ENCODE peak calls at places on chromosomes 4 and X, in seven cellular contexts. One of them, this sample, is unnamed.
A peak's percentile ranks its signal among the peaks of the same experiment; 100 is the strongest.

GRCh38 chr4:6925357-6925836 is 15.8 kb downstream of the TBC1D14 start:
- DNase-seq in CD8-positive, alpha-beta T cell: no peak
- DNase-seq in naive thymus-derived CD4-positive, alpha-beta T cell: no peak
- DNase-seq in neuronal stem cell: no peak
- DNase-seq in heart left ventricle: no peak
- DNase-seq in uterus: no peak
- DNase-seq in right lobe of liver: no peak
- DNase-seq in this sample: no peak

GRCh38 chrX:103817502-103817901 is 14.6 kb downstream of the RAB9B start:
- DNase-seq in CD8-positive, alpha-beta T cell: no peak
- DNase-seq in naive thymus-derived CD4-positive, alpha-beta T cell: peak; percentile 51
- DNase-seq in neuronal stem cell: peak; percentile 52
- DNase-seq in heart left ventricle: no peak
- DNase-seq in uterus: peak; percentile 17
- DNase-seq in right lobe of liver: no peak
- DNase-seq in this sample: no peak

GRCh38 chr4:179867300-179867878 is 2375.8 kb upstream of the TENM3 start:
- DNase-seq in CD8-positive, alpha-beta T cell: no peak
- DNase-seq in naive thymus-derived CD4-positive, alpha-beta T cell: no peak
- DNase-seq in neuronal stem cell: peak; percentile 64
- DNase-seq in heart left ventricle: no peak
- DNase-seq in uterus: no peak
- DNase-seq in right lobe of liver: peak; percentile 57
- DNase-seq in this sample: peak; percentile 11

GRCh38 chr4:157314906-157315305 is 94.4 kb downstream of the GRIA2 start:
- DNase-seq in CD8-positive, alpha-beta T cell: no peak
- DNase-seq in naive thymus-derived CD4-positive, alpha-beta T cell: no peak
- DNase-seq in neuronal stem cell: no peak
- DNase-seq in heart left ventricle: no peak
- DNase-seq in uterus: no peak
- DNase-seq in right lobe of liver: no peak
- DNase-seq in this sample: no peak

GRCh38 chr4:145014365-145014764 is 83.6 kb downstream of the ANAPC10 start:
- DNase-seq in CD8-positive, alpha-beta T cell: no peak
- DNase-seq in naive thymus-derived CD4-positive, alpha-beta T cell: no peak
- DNase-seq in neuronal stem cell: no peak
- DNase-seq in heart left ventricle: no peak
- DNase-seq in uterus: no peak
- DNase-seq in right lobe of liver: no peak
- DNase-seq in this sample: no peak

GRCh38 chrX:153533041-153533565 is 15.7 kb downstream of the ATP2B3 start:
- DNase-seq in CD8-positive, alpha-beta T cell: no peak
- DNase-seq in naive thymus-derived CD4-positive, alpha-beta T cell: no peak
- DNase-seq in neuronal stem cell: no peak
- DNase-seq in heart left ventricle: no peak
- DNase-seq in uterus: no peak
- DNase-seq in right lobe of liver: no peak
- DNase-seq in this sample: no peak

GRCh38 chr4:116020141-116020722 is 906.8 kb upstream of the NDST4 start:
- DNase-seq in CD8-positive, alpha-beta T cell: no peak
- DNase-seq in naive thymus-derived CD4-positive, alpha-beta T cell: no peak
- DNase-seq in neuronal stem cell: no peak
- DNase-seq in heart left ventricle: no peak
- DNase-seq in uterus: no peak
- DNase-seq in right lobe of liver: no peak
- DNase-seq in this sample: no peak

GRCh38 chr4:153962311-153963039 is 173.6 kb upstream of the SFRP2 start:
- DNase-seq in CD8-positive, alpha-beta T cell: no peak
- DNase-seq in naive thymus-derived CD4-positive, alpha-beta T cell: no peak
- DNase-seq in neuronal stem cell: no peak
- DNase-seq in heart left ventricle: no peak
- DNase-seq in uterus: no peak
- DNase-seq in right lobe of liver: no peak
- DNase-seq in this sample: no peak

GRCh38 chrX:49227726-49228125 is 5.4 kb downstream of the CACNA1F start:
- DNase-seq in CD8-positive, alpha-beta T cell: no peak
- DNase-seq in naive thymus-derived CD4-positive, alpha-beta T cell: no peak
- DNase-seq in neuronal stem cell: no peak
- DNase-seq in heart left ventricle: no peak
- DNase-seq in uterus: no peak
- DNase-seq in right lobe of liver: no peak
- DNase-seq in this sample: no peak

GRCh38 chr4:36794716-36795115 is 449.8 kb upstream of the NWD2 start:
- DNase-seq in CD8-positive, alpha-beta T cell: no peak
- DNase-seq in naive thymus-derived CD4-positive, alpha-beta T cell: no peak
- DNase-seq in neuronal stem cell: no peak
- DNase-seq in heart left ventricle: no peak
- DNase-seq in uterus: no peak
- DNase-seq in right lobe of liver: no peak
- DNase-seq in this sample: no peak

GRCh38 chr4:180827610-180828009 is 1415.6 kb upstream of the TENM3 start:
- DNase-seq in CD8-positive, alpha-beta T cell: no peak
- DNase-seq in naive thymus-derived CD4-positive, alpha-beta T cell: no peak
- DNase-seq in neuronal stem cell: no peak
- DNase-seq in heart left ventricle: no peak
- DNase-seq in uterus: no peak
- DNase-seq in right lobe of liver: no peak
- DNase-seq in this sample: no peak

GRCh38 chrX:10254746-10255145 is 98.0 kb downstream of the CLCN4 start:
- DNase-seq in CD8-positive, alpha-beta T cell: no peak
- DNase-seq in naive thymus-derived CD4-positive, alpha-beta T cell: no peak
- DNase-seq in neuronal stem cell: no peak
- DNase-seq in heart left ventricle: no peak
- DNase-seq in uterus: no peak
- DNase-seq in right lobe of liver: no peak
- DNase-seq in this sample: no peak

GRCh38 chrX:151970661-151971060 is 3.8 kb downstream of the GABRE start:
- DNase-seq in CD8-positive, alpha-beta T cell: no peak
- DNase-seq in naive thymus-derived CD4-positive, alpha-beta T cell: no peak
- DNase-seq in neuronal stem cell: no peak
- DNase-seq in heart left ventricle: peak; percentile 69
- DNase-seq in uterus: peak; percentile 69
- DNase-seq in right lobe of liver: peak; percentile 72
- DNase-seq in this sample: no peak

GRCh38 chrX:29542147-29542546 is 673.2 kb upstream of the MAGEB2 start:
- DNase-seq in CD8-positive, alpha-beta T cell: no peak
- DNase-seq in naive thymus-derived CD4-positive, alpha-beta T cell: no peak
- DNase-seq in neuronal stem cell: no peak
- DNase-seq in heart left ventricle: no peak
- DNase-seq in uterus: no peak
- DNase-seq in right lobe of liver: no peak
- DNase-seq in this sample: no peak

GRCh38 chr4:13990596-13991589 is 363.4 kb upstream of the BOD1L1 start:
- DNase-seq in CD8-positive, alpha-beta T cell: no peak
- DNase-seq in naive thymus-derived CD4-positive, alpha-beta T cell: no peak
- DNase-seq in neuronal stem cell: no peak
- DNase-seq in heart left ventricle: no peak
- DNase-seq in uterus: no peak
- DNase-seq in right lobe of liver: peak; percentile 78
- DNase-seq in this sample: no peak

GRCh38 chr4:38310446-38311043 is 350.3 kb downstream of the PTTG2 start:
- DNase-seq in CD8-positive, alpha-beta T cell: peak; percentile 75
- DNase-seq in naive thymus-derived CD4-positive, alpha-beta T cell: peak; percentile 83
- DNase-seq in neuronal stem cell: no peak
- DNase-seq in heart left ventricle: no peak
- DNase-seq in uterus: no peak
- DNase-seq in right lobe of liver: no peak
- DNase-seq in this sample: no peak

GRCh38 chr4:89036535-89036934 is 20.4 kb downstream of the FAM13A start:
- DNase-seq in CD8-positive, alpha-beta T cell: no peak
- DNase-seq in naive thymus-derived CD4-positive, alpha-beta T cell: no peak
- DNase-seq in neuronal stem cell: no peak
- DNase-seq in heart left ventricle: no peak
- DNase-seq in uterus: no peak
- DNase-seq in right lobe of liver: no peak
- DNase-seq in this sample: no peak

GRCh38 chr4:110808371-110808878 is 185.5 kb upstream of the PITX2 start:
- DNase-seq in CD8-positive, alpha-beta T cell: no peak
- DNase-seq in naive thymus-derived CD4-positive, alpha-beta T cell: no peak
- DNase-seq in neuronal stem cell: no peak
- DNase-seq in heart left ventricle: no peak
- DNase-seq in uterus: no peak
- DNase-seq in right lobe of liver: no peak
- DNase-seq in this sample: no peak

GRCh38 chr4:53150631-53151488 is 215.0 kb downstream of the SCFD2 start:
- DNase-seq in CD8-positive, alpha-beta T cell: no peak
- DNase-seq in naive thymus-derived CD4-positive, alpha-beta T cell: no peak
- DNase-seq in neuronal stem cell: no peak
- DNase-seq in heart left ventricle: no peak
- DNase-seq in uterus: no peak
- DNase-seq in right lobe of liver: no peak
- DNase-seq in this sample: no peak

GRCh38 chr4:105474110-105474518 is 252 bp upstream of the PPA2 start:
- DNase-seq in CD8-positive, alpha-beta T cell: no peak
- DNase-seq in naive thymus-derived CD4-positive, alpha-beta T cell: no peak
- DNase-seq in neuronal stem cell: no peak
- DNase-seq in heart left ventricle: peak; percentile 94
- DNase-seq in uterus: peak; percentile 74
- DNase-seq in right lobe of liver: peak; percentile 93
- DNase-seq in this sample: no peak

DNA sequence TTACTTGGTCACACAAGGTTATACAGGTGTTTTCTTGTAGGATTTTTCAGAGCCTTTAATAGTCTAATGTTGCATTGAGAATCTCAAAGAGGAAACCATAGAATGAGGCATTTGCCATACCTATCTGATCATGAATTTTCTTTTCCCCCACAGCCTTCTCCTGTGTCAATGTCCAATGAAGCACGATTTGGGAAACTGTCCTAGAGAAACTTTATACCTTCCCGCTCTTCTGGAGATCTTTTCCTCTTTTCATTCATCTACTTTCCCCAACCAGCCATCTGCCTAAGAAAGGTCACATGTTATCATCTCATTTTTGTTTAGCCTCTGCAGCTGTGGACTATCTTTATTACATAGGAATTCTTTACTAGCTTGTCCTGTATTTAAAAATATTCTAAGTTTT is 19.9 kb downstream of the VSIG4 start:
- DNase-seq in CD8-positive, alpha-beta T cell: no peak
- DNase-seq in naive thymus-derived CD4-positive, alpha-beta T cell: no peak
- DNase-seq in neuronal stem cell: no peak
- DNase-seq in heart left ventricle: no peak
- DNase-seq in uterus: no peak
- DNase-seq in right lobe of liver: no peak
- DNase-seq in this sample: no peak
- H3K27ac ChIP-seq in CD8-positive, alpha-beta T cell: no peak overlapping the region
- H3K27ac ChIP-seq in naive thymus-derived CD4-positive, alpha-beta T cell: no peak overlapping the region
- H3K27ac ChIP-seq in neuronal stem cell: no peak overlapping the region
- H3K27ac ChIP-seq in heart left ventricle: no peak overlapping the region
- H3K27ac ChIP-seq in uterus: no peak overlapping the region
- H3K27ac ChIP-seq in right lobe of liver: no peak overlapping the region
- H3K27ac ChIP-seq in this sample: no peak overlapping the region

GRCh38 chr4:87356832-87357526 is 34.0 kb downstream of the HSD17B11 start:
- DNase-seq in CD8-positive, alpha-beta T cell: no peak
- DNase-seq in naive thymus-derived CD4-positive, alpha-beta T cell: no peak
- DNase-seq in neuronal stem cell: no peak
- DNase-seq in heart left ventricle: no peak
- DNase-seq in uterus: no peak
- DNase-seq in right lobe of liver: no peak
- DNase-seq in this sample: no peak

GRCh38 chr4:87359258-87359657 is 31.7 kb downstream of the HSD17B11 start:
- DNase-seq in CD8-positive, alpha-beta T cell: no peak
- DNase-seq in naive thymus-derived CD4-positive, alpha-beta T cell: no peak
- DNase-seq in neuronal stem cell: no peak
- DNase-seq in heart left ventricle: no peak
- DNase-seq in uterus: no peak
- DNase-seq in right lobe of liver: no peak
- DNase-seq in this sample: no peak

GRCh38 chr4:87353592-87353991 is 30.9 kb upstream of the HSD17B13 start:
- DNase-seq in CD8-positive, alpha-beta T cell: peak; percentile 39
- DNase-seq in naive thymus-derived CD4-positive, alpha-beta T cell: peak; percentile 24
- DNase-seq in neuronal stem cell: peak; percentile 24
- DNase-seq in heart left ventricle: no peak
- DNase-seq in uterus: peak; percentile 65
- DNase-seq in right lobe of liver: no peak
- DNase-seq in this sample: peak; percentile 2

GRCh38 chr4:87354168-87355102 is 31.8 kb upstream of the HSD17B13 start:
- DNase-seq in CD8-positive, alpha-beta T cell: no peak
- DNase-seq in naive thymus-derived CD4-positive, alpha-beta T cell: no peak
- DNase-seq in neuronal stem cell: no peak
- DNase-seq in heart left ventricle: no peak
- DNase-seq in uterus: peak; percentile 30
- DNase-seq in right lobe of liver: no peak
- DNase-seq in this sample: no peak
- H3K27ac ChIP-seq in CD8-positive, alpha-beta T cell: no peak overlapping the region
- H3K27ac ChIP-seq in naive thymus-derived CD4-positive, alpha-beta T cell: no peak overlapping the region
- H3K27ac ChIP-seq in neuronal stem cell: no peak overlapping the region
- H3K27ac ChIP-seq in heart left ventricle: no peak overlapping the region
- H3K27ac ChIP-seq in uterus: peak overlapping the region; percentile 74
- H3K27ac ChIP-seq in right lobe of liver: no peak overlapping the region
- H3K27ac ChIP-seq in this sample: no peak overlapping the region

GRCh38 chr4:40811886-40812857 is 62.4 kb downstream of the NSUN7 start:
- DNase-seq in CD8-positive, alpha-beta T cell: no peak
- DNase-seq in naive thymus-derived CD4-positive, alpha-beta T cell: no peak
- DNase-seq in neuronal stem cell: no peak
- DNase-seq in heart left ventricle: no peak
- DNase-seq in uterus: no peak
- DNase-seq in right lobe of liver: no peak
- DNase-seq in this sample: no peak

GRCh38 chr4:40804598-40804997 is 54.8 kb downstream of the NSUN7 start:
- DNase-seq in CD8-positive, alpha-beta T cell: no peak
- DNase-seq in naive thymus-derived CD4-positive, alpha-beta T cell: no peak
- DNase-seq in neuronal stem cell: no peak
- DNase-seq in heart left ventricle: no peak
- DNase-seq in uterus: no peak
- DNase-seq in right lobe of liver: no peak
- DNase-seq in this sample: no peak

DNA sequence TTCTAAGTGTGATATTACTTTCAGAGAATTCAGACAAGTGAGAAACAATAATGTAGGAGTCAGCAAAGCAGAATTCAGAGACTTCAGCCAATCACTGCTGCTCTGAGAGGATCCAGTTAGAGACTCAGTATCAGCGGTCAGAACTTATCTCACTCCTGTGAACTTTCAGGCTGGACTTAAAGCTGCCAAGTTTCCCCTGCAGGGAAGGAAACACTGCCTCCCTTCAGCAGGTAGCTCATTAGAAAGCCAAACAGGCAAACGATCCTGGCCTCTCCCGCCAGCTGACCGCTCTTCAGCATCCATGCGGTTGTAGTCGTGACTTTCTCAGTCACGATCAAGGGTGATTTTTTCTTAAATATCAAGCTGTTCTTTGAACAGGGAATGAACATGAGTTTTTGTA is 59.3 kb downstream of the NSUN7 start:
- DNase-seq in CD8-positive, alpha-beta T cell: no peak
- DNase-seq in naive thymus-derived CD4-positive, alpha-beta T cell: no peak
- DNase-seq in neuronal stem cell: no peak
- DNase-seq in heart left ventricle: no peak
- DNase-seq in uterus: no peak
- DNase-seq in right lobe of liver: no peak
- DNase-seq in this sample: no peak
- H3K27ac ChIP-seq in CD8-positive, alpha-beta T cell: no peak overlapping the region
- H3K27ac ChIP-seq in naive thymus-derived CD4-positive, alpha-beta T cell: no peak overlapping the region
- H3K27ac ChIP-seq in neuronal stem cell: no peak overlapping the region
- H3K27ac ChIP-seq in heart left ventricle: no peak overlapping the region
- H3K27ac ChIP-seq in uterus: no peak overlapping the region
- H3K27ac ChIP-seq in right lobe of liver: no peak overlapping the region
- H3K27ac ChIP-seq in this sample: no peak overlapping the region

DNA sequence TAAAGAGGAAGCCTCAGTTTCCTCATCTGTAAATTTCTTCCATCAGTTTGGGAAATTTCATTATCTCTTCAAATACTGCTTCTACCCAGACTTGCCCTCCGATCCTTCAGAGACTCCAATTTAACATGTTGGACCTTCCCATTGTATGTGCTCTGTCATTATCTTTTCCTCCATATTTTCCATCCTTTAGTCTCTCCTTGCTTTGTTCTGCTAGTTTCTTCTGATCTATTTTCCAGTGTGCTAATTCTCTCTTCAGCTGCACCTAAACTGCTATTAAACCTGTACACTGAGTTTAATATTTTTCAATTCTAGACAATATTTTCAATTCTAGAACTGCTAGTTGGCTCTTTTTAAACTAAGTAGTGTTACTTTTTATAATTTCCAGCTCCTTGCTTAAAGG is 65.5 kb downstream of the EVC start:
- DNase-seq in CD8-positive, alpha-beta T cell: no peak
- DNase-seq in naive thymus-derived CD4-positive, alpha-beta T cell: no peak
- DNase-seq in neuronal stem cell: no peak
- DNase-seq in heart left ventricle: no peak
- DNase-seq in uterus: no peak
- DNase-seq in right lobe of liver: no peak
- DNase-seq in this sample: no peak
- H3K27ac ChIP-seq in CD8-positive, alpha-beta T cell: no peak overlapping the region
- H3K27ac ChIP-seq in naive thymus-derived CD4-positive, alpha-beta T cell: no peak overlapping the region
- H3K27ac ChIP-seq in neuronal stem cell: no peak overlapping the region
- H3K27ac ChIP-seq in heart left ventricle: no peak overlapping the region
- H3K27ac ChIP-seq in uterus: no peak overlapping the region
- H3K27ac ChIP-seq in right lobe of liver: no peak overlapping the region
- H3K27ac ChIP-seq in this sample: no peak overlapping the region